ENCODE peak calls at places on chromosomes 12 and 14, in four cellular contexts. R is endothelial cell of umbilical vein, H is glutamatergic neuron, G is OCI-LY7. N is an unnamed sample.

GRCh38 chr12:92785563-92785950 is 82.8 kb downstream of the PLEKHG7 start:
- DNase-seq in R (no peak), H (no peak), G (no peak), N (no peak)

GRCh38 chr14:43145361-43145760 is 1361.7 kb downstream of the FSCB start:
- DNase-seq in R (no peak), H (no peak), G (no peak), N (no peak)

GRCh38 chr14:103803661-103804060 is 43.7 kb downstream of the PPP1R13B start:
- DNase-seq in R (no peak), H (no peak), G (no peak), N (no peak)

GRCh38 chr12:54968181-54968730 is 16.3 kb downstream of the TESPA1 start:
- DNase-seq in R (no peak), H (no peak), G (no peak), N (no peak)

GRCh38 chr12:56874821-56875220 is 59.4 kb downstream of the SDR9C7 start:
- DNase-seq in R (no peak), H (no peak), G (no peak), N (no peak)

GRCh38 chr14:89041245-89041585 is 216.8 kb downstream of the TTC8 start:
- DNase-seq in R (no peak), H (no peak), G (no peak), N (no peak)

GRCh38 chr12:29427964-29428363 is 47.0 kb upstream of the ERGIC2 start:
- DNase-seq in R (no peak), H (no peak), G (peak), N (no peak)

GRCh38 chr14:70857499-70857895 is 48.2 kb upstream of the MAP3K9 start:
- DNase-seq in R (no peak), H (no peak), G (no peak), N (no peak)

GRCh38 chr12:40622246-40622838 is 69.9 kb upstream of the CNTN1 start:
- DNase-seq in R (peak), H (peak), G (peak), N (peak)

DNA sequence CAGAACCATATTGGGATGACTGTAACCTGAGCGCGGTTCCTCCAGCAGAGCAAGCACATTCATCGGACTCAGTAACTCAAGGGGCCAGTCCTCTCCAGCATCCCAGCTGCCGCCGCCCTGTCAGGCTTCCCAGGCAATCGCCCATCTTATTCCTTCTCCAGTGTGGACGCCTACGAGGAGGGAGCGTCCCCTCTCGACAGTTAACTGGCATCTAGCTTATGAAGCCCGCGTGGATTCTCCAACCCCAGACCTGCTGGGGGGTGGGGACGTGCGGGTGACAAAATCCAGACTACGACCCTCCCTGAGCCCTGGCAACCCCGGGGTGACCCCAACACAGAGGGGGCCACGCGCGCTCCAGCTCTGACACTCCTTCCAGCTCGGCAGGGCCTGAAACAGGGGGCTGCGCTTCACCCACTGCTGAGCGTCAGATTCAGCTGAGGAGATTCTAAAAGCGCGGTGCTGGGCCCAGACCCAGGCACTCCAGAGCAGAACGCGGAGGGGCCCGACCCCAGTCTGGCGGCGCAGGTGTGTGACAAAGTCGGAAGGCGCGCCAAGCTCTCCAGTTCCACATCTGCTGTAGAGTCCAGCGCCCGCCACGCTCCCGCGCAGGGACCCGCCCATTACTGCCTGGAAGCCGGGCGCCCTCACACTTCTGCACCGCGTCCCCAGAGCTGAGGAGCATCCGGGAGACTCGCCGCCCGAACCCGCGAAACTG is 43.9 kb upstream of the ESR2 start:
- DNase-seq in R (peak), H (peak), G (peak), N (peak)
- TF ChIP-seq CTCF in R (no peak), H (no peak), G (peak), N (no peak)

DNA sequence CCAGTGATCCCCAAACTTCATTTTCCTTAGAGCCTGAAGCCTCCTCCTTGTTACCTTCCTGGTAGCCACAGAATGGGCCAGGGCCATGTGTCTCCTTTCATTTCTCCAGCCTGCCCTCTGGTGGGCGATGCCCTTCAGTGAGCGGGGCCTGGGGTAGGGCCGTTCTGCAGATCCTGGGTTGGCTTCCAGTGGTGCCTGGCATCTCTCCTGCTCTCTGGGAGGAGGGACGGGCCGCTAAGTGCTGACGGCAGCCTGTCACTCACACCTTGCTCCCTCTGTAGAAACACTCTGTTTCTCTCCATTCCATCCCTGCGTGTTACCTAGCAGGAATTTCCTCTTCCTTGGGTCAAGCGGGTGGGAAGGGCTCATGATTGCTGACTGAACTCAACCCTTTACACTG is 232.1 kb downstream of the CACNA1C start:
- DNase-seq in R (peak), H (peak), G (peak), N (peak)
- TF ChIP-seq CTCF in R (peak), H (peak), G (peak), N (peak)

GRCh38 chr12:124426594-124427550 is 132.0 kb downstream of the RFLNA start:
- DNase-seq in R (no peak), H (peak), G (no peak), N (no peak)

GRCh38 chr12:124429535-124429934 is 134.6 kb downstream of the RFLNA start:
- DNase-seq in R (no peak), H (no peak), G (no peak), N (no peak)

GRCh38 chr12:124428792-124429281 is 133.9 kb downstream of the RFLNA start:
- DNase-seq in R (no peak), H (no peak), G (no peak), N (no peak)

GRCh38 chr12:124430491-124430890 is 135.6 kb downstream of the RFLNA start:
- DNase-seq in R (no peak), H (no peak), G (no peak), N (no peak)

GRCh38 chr12:124428136-124428791 is 133.4 kb downstream of the RFLNA start:
- DNase-seq in R (no peak), H (peak), G (no peak), N (no peak)
- TF ChIP-seq CTCF in R (no peak), H (no peak), G (no peak), N (no peak)

GRCh38 chr12:124517260-124518050 is 50.0 kb downstream of the NCOR2 start:
- DNase-seq in R (peak), H (no peak), G (no peak), N (no peak)
- TF ChIP-seq CTCF in R (peak), H (no peak), G (no peak), N (no peak)

DNA sequence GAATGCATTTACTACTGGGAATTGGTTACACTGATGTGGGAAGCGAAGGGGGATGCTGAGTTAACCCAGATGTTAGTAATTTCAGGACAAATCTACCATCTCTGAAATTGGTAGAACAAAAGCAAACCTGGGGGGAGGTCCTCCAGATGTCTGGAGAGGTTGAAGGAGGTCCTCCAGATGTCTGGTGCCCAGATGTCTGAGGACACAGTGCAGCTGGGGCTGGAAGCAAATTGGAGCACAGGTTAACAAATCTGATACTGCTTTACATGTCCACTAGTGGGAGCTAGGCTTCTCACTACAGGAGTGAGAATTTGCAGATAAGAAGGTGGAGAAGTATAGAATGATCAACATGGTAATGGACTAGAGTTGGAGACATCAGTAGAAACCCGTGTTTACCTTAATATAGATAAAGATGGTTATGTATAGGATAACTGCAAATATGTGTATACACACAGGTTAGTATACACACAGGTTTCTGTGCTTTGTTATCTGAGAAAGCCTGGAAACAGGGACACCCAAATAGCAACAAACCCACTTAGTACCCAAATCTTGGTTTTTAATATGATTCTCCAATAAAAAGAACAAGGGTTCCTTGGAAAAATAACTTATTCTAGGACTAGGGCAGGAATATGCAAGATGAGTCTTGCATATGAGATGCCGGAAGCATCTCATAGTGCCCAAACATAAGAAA is 162.5 kb downstream of the C12orf50 start:
- DNase-seq in R (peak), H (no peak), G (peak), N (no peak)
- TF ChIP-seq CTCF in R (peak), H (no peak), G (peak), N (peak)

GRCh38 chr14:75519826-75520692 is 2.2 kb upstream of the BATF start:
- DNase-seq in R (no peak), H (no peak), G (no peak), N (no peak)

GRCh38 chr14:75519394-75519793 is 2.9 kb upstream of the BATF start:
- DNase-seq in R (no peak), H (no peak), G (no peak), N (no peak)

GRCh38 chr14:75521415-75522199 is 662 bp upstream of the BATF start:
- DNase-seq in R (no peak), H (no peak), G (no peak), N (no peak)

GRCh38 chr14:75520852-75521251 is 1.4 kb upstream of the BATF start:
- DNase-seq in R (no peak), H (no peak), G (no peak), N (no peak)

GRCh38 chr14:75518625-75519024 is 3.6 kb upstream of the BATF start:
- DNase-seq in R (peak), H (no peak), G (peak), N (no peak)
- TF ChIP-seq CTCF in R (peak), H (peak), G (peak), N (peak)

GRCh38 chr14:21238823-21239518 is 30.3 kb downstream of the HNRNPC start:
- DNase-seq in R (no peak), H (no peak), G (no peak), N (no peak)

GRCh38 chr14:21236948-21237797 is 32.1 kb downstream of the HNRNPC start:
- DNase-seq in R (no peak), H (no peak), G (no peak), N (no peak)

GRCh38 chr14:21240417-21240816 is 28.8 kb downstream of the HNRNPC start:
- DNase-seq in R (no peak), H (no peak), G (no peak), N (no peak)

GRCh38 chr14:21244546-21244945 is 24.7 kb downstream of the HNRNPC start:
- DNase-seq in R (no peak), H (no peak), G (no peak), N (no peak)

DNA sequence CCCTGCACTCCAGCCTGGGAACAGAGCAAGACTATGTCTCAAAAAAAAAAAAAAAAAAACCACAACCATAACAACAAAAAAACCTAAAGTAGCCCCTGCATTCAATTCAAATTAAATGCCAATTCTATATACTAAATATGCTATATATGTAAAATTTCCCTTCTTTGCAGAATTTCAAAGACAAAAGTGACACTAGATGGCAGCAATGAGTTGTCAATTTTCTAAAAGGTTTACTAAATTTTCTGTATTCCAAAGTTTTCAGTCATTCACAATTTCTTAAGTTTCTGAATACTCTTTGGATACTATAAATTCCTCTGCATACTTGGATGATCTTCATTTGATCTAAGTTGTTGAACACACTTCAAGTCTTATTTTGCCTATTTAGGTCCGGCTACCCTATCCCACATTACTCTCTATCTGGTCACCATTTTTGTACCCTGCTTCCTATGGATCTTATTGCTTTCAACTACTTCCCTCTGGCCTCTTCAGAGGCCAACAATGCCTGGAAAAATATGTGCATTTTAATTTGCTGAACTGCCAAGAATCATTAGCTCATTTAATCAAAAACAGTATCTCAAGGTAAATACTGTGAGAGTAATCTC is 27.9 kb downstream of the HNRNPC start:
- DNase-seq in R (peak), H (no peak), G (peak), N (no peak)
- TF ChIP-seq CTCF in R (no peak), H (peak), G (peak), N (peak)

N was measured in neural crest cell.